ENCODE peak calls at places on chromosomes 2 and 18, in five cellular contexts. V is GM12878, D is SK-N-SH, C is K562, Z is HepG2. E is an unnamed sample.
A peak's percentile ranks its signal among the peaks of the same experiment; 100 is the strongest.

GRCh38 chr2:224983719-224984388 is 58.4 kb downstream of the DOCK10 start:
- DNase-seq in Z (no peak), C (no peak), V (no peak), D (peak; percentile 57), E (no peak)

GRCh38 chr2:234491897-234492296 is 5.0 kb downstream of the ARL4C start:
- DNase-seq in C (no peak), D (no peak), Z (no peak), V (no peak), E (no peak)

GRCh38 chr2:25257032-25257455 is 84.7 kb downstream of the DNMT3A start:
- DNase-seq in D (peak; percentile 81), Z (no peak), V (no peak), C (no peak), E (no peak)

GRCh38 chr2:121099329-121100318 is 185.4 kb downstream of the TFCP2L1 start:
- DNase-seq in D (peak; percentile 65), V (no peak), Z (no peak), C (no peak), E (no peak)

GRCh38 chr2:32864761-32865160 is 82.0 kb upstream of the LTBP1 start:
- DNase-seq in Z (no peak), D (no peak), V (no peak), C (no peak), E (no peak)

GRCh38 chr2:28445448-28446258 is 50.2 kb upstream of the PLB1 start:
- DNase-seq in C (peak; percentile 20), V (no peak), Z (no peak), D (peak; percentile 32), E (no peak)

GRCh38 chr18:78293940-78294401 is 685.6 kb upstream of the SALL3 start:
- DNase-seq in D (no peak), Z (no peak), C (no peak), V (no peak), E (no peak)

GRCh38 chr2:38600242-38600891 is 2.4 kb downstream of the HNRNPLL start:
- DNase-seq in D (peak; percentile 49), C (no peak), V (no peak), Z (peak; percentile 52), E (no peak)

GRCh38 chr2:184692137-184692734 is 93.9 kb downstream of the ZNF804A start:
- DNase-seq in C (no peak), Z (no peak), V (no peak), D (peak; percentile 55), E (no peak)

GRCh38 chr2:20803287-20803686 is 19.6 kb downstream of the LDAH start:
- DNase-seq in C (no peak), Z (peak; percentile 45), D (peak; percentile 56), V (no peak), E (no peak)

GRCh38 chr2:106126705-106127281 is 67.3 kb downstream of the UXS1 start:
- DNase-seq in D (no peak), C (no peak), Z (peak; percentile 91), V (no peak), E (no peak)

GRCh38 chr18:32093106-32093511 is 1.4 kb downstream of the RNF138 start:
- DNase-seq in C (no peak), V (no peak), D (no peak), Z (peak; percentile 16), E (peak; percentile 41)

GRCh38 chr2:16223481-16224177 is 283.3 kb downstream of the MYCN start:
- DNase-seq in D (peak; percentile 64), Z (no peak), C (no peak), V (no peak), E (no peak)

GRCh38 chr18:6370886-6371635 is 43.6 kb downstream of the L3MBTL4 start:
- DNase-seq in C (no peak), Z (peak; percentile 86), D (peak; percentile 56), V (no peak), E (no peak)

GRCh38 chr2:55165567-55165966 is 66.5 kb downstream of the CLHC1 start:
- DNase-seq in D (no peak), Z (no peak), V (no peak), C (no peak), E (no peak)

GRCh38 chr18:74380916-74381315 is 65.3 kb downstream of the C18orf63 start:
- DNase-seq in D (no peak), C (no peak), V (no peak), Z (no peak), E (no peak)

GRCh38 chr2:15798716-15799431 is 141.5 kb upstream of the MYCN start:
- DNase-seq in D (no peak), Z (no peak), C (no peak), V (no peak), E (no peak)

GRCh38 chr2:98452396-98453027 is 7.9 kb downstream of the INPP4A start:
- DNase-seq in V (no peak), C (no peak), D (no peak), Z (no peak), E (no peak)

GRCh38 chr2:128607981-128608506 is 289.4 kb upstream of the HS6ST1 start:
- DNase-seq in D (peak; percentile 51), V (no peak), C (no peak), Z (no peak), E (no peak)

GRCh38 chr2:208240641-208241209 is 14.1 kb downstream of the IDH1 start:
- DNase-seq in V (no peak), D (no peak), Z (no peak), C (no peak), E (no peak)

GRCh38 chr2:16261791-16262190 is 321.4 kb downstream of the MYCN start:
- DNase-seq in V (no peak), Z (no peak), D (no peak), C (no peak), E (no peak)

GRCh38 chr2:16653799-16654198 is 11.8 kb downstream of the CYRIA start:
- DNase-seq in D (no peak), V (peak; percentile 57), Z (no peak), C (no peak), E (no peak)

GRCh38 chr2:23915327-23915726 is 11.6 kb downstream of the ATAD2B start:
- DNase-seq in C (no peak), D (no peak), V (no peak), Z (no peak), E (no peak)

GRCh38 chr2:23912054-23912453 is 14.9 kb downstream of the ATAD2B start:
- DNase-seq in D (no peak), V (no peak), Z (no peak), C (no peak), E (no peak)

GRCh38 chr2:23918837-23919489 is 8.0 kb downstream of the ATAD2B start:
- DNase-seq in D (no peak), Z (no peak), V (no peak), C (no peak), E (no peak)

GRCh38 chr2:23916727-23917458 is 10.0 kb downstream of the ATAD2B start:
- DNase-seq in C (no peak), D (peak; percentile 39), Z (peak; percentile 73), V (no peak), E (no peak)
- TF ChIP-seq TAF1 in C (no peak), D (no peak), Z (no peak), V (no peak), E (no peak)

DNA sequence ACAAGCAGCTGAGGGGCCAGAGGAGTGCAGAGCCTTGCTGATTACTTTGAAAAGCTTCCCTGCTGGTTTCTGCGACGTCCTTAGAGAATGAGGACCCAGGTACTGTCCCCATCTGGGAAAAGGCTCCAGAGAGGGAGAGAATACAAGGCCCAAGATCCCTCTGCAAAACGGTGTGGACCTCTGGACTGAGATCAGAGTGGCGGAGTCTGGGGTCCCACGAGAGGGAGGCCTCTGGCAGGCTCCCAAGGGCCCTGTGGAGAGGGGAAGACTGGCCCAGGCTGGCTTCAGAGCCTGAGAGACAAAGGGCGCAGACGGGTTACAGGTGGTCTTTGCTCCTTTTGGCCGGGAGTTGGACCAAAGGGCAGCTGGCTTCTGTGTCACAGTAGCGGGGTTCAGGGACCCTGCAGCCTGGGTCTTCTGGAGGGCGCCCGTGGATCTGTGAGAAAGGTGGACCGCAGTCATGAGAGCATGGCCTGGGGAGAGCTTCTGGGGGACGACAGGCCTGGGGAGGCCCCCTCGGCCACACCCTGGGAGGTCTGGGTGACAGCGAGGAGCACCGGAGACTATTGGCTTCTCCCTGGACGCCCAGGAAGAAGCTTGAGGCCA is 805 bp downstream of the SNORC start:
- DNase-seq in D (no peak), Z (no peak), C (no peak), V (no peak), E (no peak)
- TF ChIP-seq TAF1 in D (no peak), Z (no peak), C (no peak), V (no peak), E (no peak)

GRCh38 chr2:133140620-133141019 is 427.6 kb downstream of the NCKAP5 start:
- DNase-seq in Z (no peak), D (no peak), C (no peak), V (no peak), E (no peak)
- TF ChIP-seq TAF1 in Z (no peak), D (no peak), C (no peak), V (no peak), E (no peak)

GRCh38 chr2:10238396-10238795 is 64.3 kb upstream of the HPCAL1 start:
- DNase-seq in Z (no peak), C (no peak), D (no peak), V (no peak), E (no peak)

GRCh38 chr2:10237392-10238321 is 65.0 kb upstream of the HPCAL1 start:
- DNase-seq in V (no peak), D (no peak), C (no peak), Z (no peak), E (no peak)

GRCh38 chr2:10235909-10236550 is 66.7 kb upstream of the HPCAL1 start:
- DNase-seq in D (no peak), C (no peak), Z (no peak), V (no peak), E (no peak)

GRCh38 chr2:10235099-10235908 is 67.4 kb upstream of the HPCAL1 start:
- DNase-seq in Z (no peak), V (no peak), C (no peak), D (no peak), E (no peak)

GRCh38 chr2:10236571-10237391 is 65.9 kb upstream of the HPCAL1 start:
- DNase-seq in D (peak; percentile 57), V (no peak), C (no peak), Z (no peak), E (no peak)
- TF ChIP-seq TAF1 in D (no peak), V (no peak), C (no peak), Z (no peak), E (no peak)

DNA sequence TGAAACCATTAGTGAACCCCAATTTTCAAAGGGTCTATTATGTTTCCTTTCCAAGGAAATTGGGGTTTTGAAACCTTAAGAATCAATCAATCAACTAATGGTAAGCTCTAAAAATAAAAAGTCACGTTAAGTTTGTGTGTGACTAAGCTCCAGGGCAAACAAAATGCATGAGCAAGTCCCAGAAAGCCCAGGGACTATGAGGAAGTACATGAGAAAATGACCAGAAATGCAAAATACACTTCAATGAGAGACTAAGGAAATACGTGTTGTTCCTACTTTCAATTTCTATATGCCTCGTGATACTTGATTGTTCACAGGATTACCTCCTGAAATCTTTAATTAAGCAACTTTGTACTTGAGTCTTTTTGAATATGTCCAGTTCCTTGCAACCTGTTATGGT is 684.4 kb upstream of the SYT4 start:
- DNase-seq in Z (no peak), V (no peak), C (no peak), D (no peak), E (no peak)
- TF ChIP-seq TAF1 in Z (no peak), V (no peak), C (no peak), D (no peak), E (no peak)

DNA sequence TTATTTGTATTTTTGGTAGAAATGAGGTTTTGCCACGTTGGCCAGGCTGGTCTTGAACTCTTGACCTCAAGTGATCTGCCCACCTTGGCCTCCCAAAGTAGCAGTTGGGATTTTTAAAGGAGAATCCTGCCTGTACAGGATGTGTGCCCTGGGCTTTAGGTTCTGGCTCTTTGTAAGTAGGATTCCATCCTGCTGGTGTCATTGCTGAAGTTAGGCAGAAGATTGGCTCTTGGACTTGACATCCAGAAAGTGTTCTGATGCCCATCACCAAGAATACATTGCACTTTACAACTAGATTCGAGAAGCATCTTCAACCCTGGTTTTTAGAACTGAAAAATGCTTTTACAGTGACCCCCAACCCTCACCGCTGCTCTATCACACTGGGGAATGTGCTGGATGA is 4.4 kb upstream of the TWIST2 start:
- DNase-seq in D (no peak), Z (no peak), C (no peak), V (no peak), E (no peak)
- TF ChIP-seq TAF1 in D (no peak), Z (no peak), C (no peak), V (no peak), E (no peak)

E was measured in GM12892.